ENCODE peak calls at places on chromosome 5, in five cellular contexts. M, F, O, G and X are unnamed samples.

GRCh38 chr5:66356011-66356565 is 212.0 kb downstream of the SREK1 start:
- DNase-seq in M (no peak), F (no peak), O (no peak), G (peak; percentile 64), X (no peak)

GRCh38 chr5:109929371-109929770 is 239.6 kb downstream of the MAN2A1 start:
- DNase-seq in M (no peak), F (no peak), O (no peak), G (no peak), X (no peak)

GRCh38 chr5:9698125-9698848 is 68.1 kb upstream of the TAS2R1 start:
- DNase-seq in M (no peak), F (no peak), O (no peak), G (peak; percentile 63), X (no peak)

GRCh38 chr5:151042453-151043093 is 22.2 kb downstream of the GPX3 start:
- DNase-seq in M (no peak), F (no peak), O (no peak), G (no peak), X (no peak)

GRCh38 chr5:79416499-79416898 is 97.4 kb downstream of the HOMER1 start:
- DNase-seq in M (no peak), F (no peak), O (no peak), G (peak; percentile 44), X (no peak)

GRCh38 chr5:6372251-6373080 is 5.9 kb downstream of the MED10 start:
- DNase-seq in M (peak; percentile 18), F (no peak), O (no peak), G (no peak), X (no peak)

GRCh38 chr5:38257236-38258036 is 923 bp upstream of the EGFLAM start:
- DNase-seq in M (no peak), F (no peak), O (no peak), G (no peak), X (peak; percentile 52)

GRCh38 chr5:14750712-14751111 is 86.2 kb downstream of the OTULIN start:
- DNase-seq in M (no peak), F (no peak), O (no peak), G (no peak), X (no peak)

GRCh38 chr5:78495800-78496199 is 135.4 kb downstream of the SCAMP1 start:
- DNase-seq in M (no peak), F (no peak), O (no peak), G (no peak), X (no peak)

GRCh38 chr5:168776023-168776422 is 196.9 kb upstream of the PANK3 start:
- DNase-seq in M (no peak), F (no peak), O (no peak), G (no peak), X (no peak)

GRCh38 chr5:179290681-179291540 is 54.4 kb downstream of the ADAMTS2 start:
- DNase-seq in M (no peak), F (no peak), O (no peak), G (no peak), X (no peak)

GRCh38 chr5:109136906-109137305 is 272.9 kb downstream of the PJA2 start:
- DNase-seq in M (no peak), F (no peak), O (no peak), G (no peak), X (no peak)

GRCh38 chr5:73121109-73121443 is 701 bp downstream of the TMEM171 start:
- DNase-seq in M (no peak), F (no peak), O (no peak), G (peak; percentile 20), X (no peak)

GRCh38 chr5:133664422-133664821 is 52.1 kb upstream of the FSTL4 start:
- DNase-seq in M (no peak), F (no peak), O (no peak), G (no peak), X (no peak)

GRCh38 chr5:125700380-125700856 is 722.8 kb upstream of the GRAMD2B start:
- DNase-seq in M (no peak), F (no peak), O (no peak), G (no peak), X (peak; percentile 72)

GRCh38 chr5:154366353-154366752 is 79.4 kb upstream of the SAP30L start:
- DNase-seq in M (no peak), F (no peak), O (no peak), G (no peak), X (no peak)

GRCh38 chr5:179623906-179624741 is 653 bp upstream of the HNRNPH1 start:
- DNase-seq in M (no peak), F (no peak), O (peak; percentile 75), G (peak; percentile 90), X (no peak)

GRCh38 chr5:39131210-39132127 is 57.3 kb upstream of the RICTOR start:
- DNase-seq in M (no peak), F (no peak), O (no peak), G (no peak), X (peak; percentile 23)

GRCh38 chr5:176594554-176594953 is 15.4 kb downstream of the GPRIN1 start:
- DNase-seq in M (no peak), F (no peak), O (no peak), G (no peak), X (no peak)

GRCh38 chr5:172429201-172429940 is 25.0 kb downstream of the SH3PXD2B start:
- DNase-seq in M (peak; percentile 36), F (no peak), O (no peak), G (peak; percentile 81), X (no peak)

GRCh38 chr5:14741721-14742426 is 77.4 kb downstream of the OTULIN start:
- DNase-seq in M (no peak), F (no peak), O (no peak), G (no peak), X (no peak)